ENCODE peak calls at places on chromosome 6, in nine cellular contexts. Z is IMR-90, D is neural progenitor cell, B is lower leg skin, E is mucosa of descending colon, S is heart right ventricle, H is hepatocyte, A is A549, Y is cardiac muscle cell. U is an unnamed sample.

GRCh38 chr6:82118150-82118562 is 129.4 kb downstream of the IBTK start:
- DNase-seq in Z (no peak), D (no peak), B (no peak), E (no peak), S (peak), H (no peak), A (no peak), Y (no peak), U (no peak)

GRCh38 chr6:168272379-168273011 is 47.1 kb downstream of the DACT2 start:
- DNase-seq in Z (no peak), D (peak), B (no peak), E (peak), S (no peak), H (peak), A (no peak), Y (peak), U (peak)

GRCh38 chr6:23175391-23175790 is 606.0 kb downstream of the HDGFL1 start:
- DNase-seq in Z (no peak), D (no peak), B (no peak), E (no peak), S (no peak), H (no peak), A (no peak), Y (no peak), U (no peak)

GRCh38 chr6:166989427-166990034 is 9.7 kb upstream of the CEP43 start:
- DNase-seq in Z (peak), D (peak), B (no peak), E (no peak), S (peak), H (peak), A (peak), Y (peak), U (no peak)

GRCh38 chr6:118372413-118372812 is 175.7 kb upstream of the PLN start:
- DNase-seq in Z (peak), D (no peak), B (peak), E (no peak), S (peak), H (no peak), A (no peak), Y (peak), U (no peak)

GRCh38 chr6:26020983-26021349 is 58.4 kb downstream of the TRIM38 start:
- DNase-seq in Z (peak), D (peak), B (peak), E (peak), S (peak), H (peak), A (peak), Y (peak), U (peak)

GRCh38 chr6:25142506-25142905 is 136.7 kb upstream of the CARMIL1 start:
- DNase-seq in Z (no peak), D (no peak), B (no peak), E (no peak), S (no peak), H (no peak), A (no peak), Y (no peak), U (no peak)

GRCh38 chr6:146879406-146880117 is 280.8 kb downstream of the ADGB start:
- DNase-seq in Z (no peak), D (no peak), B (no peak), E (no peak), S (no peak), H (no peak), A (no peak), Y (no peak), U (no peak)

GRCh38 chr6:168979254-168979653 is 274.4 kb downstream of the THBS2 start:
- DNase-seq in Z (no peak), D (no peak), B (no peak), E (no peak), S (no peak), H (no peak), A (no peak), Y (no peak), U (no peak)

GRCh38 chr6:107113460-107114212 is 1.7 kb downstream of the BEND3 start:
- DNase-seq in Z (no peak), D (no peak), B (peak), E (peak), S (no peak), H (peak), A (no peak), Y (no peak), U (no peak)

GRCh38 chr6:81938014-81938761 is 185.7 kb upstream of the TENT5A start:
- DNase-seq in Z (peak), D (no peak), B (no peak), E (no peak), S (no peak), H (peak), A (peak), Y (no peak), U (peak)

GRCh38 chr6:26233608-26234420 is 131.2 kb upstream of the BTN3A2 start:
- DNase-seq in Z (peak), D (peak), B (no peak), E (peak), S (peak), H (no peak), A (peak), Y (peak), U (peak)

DNA sequence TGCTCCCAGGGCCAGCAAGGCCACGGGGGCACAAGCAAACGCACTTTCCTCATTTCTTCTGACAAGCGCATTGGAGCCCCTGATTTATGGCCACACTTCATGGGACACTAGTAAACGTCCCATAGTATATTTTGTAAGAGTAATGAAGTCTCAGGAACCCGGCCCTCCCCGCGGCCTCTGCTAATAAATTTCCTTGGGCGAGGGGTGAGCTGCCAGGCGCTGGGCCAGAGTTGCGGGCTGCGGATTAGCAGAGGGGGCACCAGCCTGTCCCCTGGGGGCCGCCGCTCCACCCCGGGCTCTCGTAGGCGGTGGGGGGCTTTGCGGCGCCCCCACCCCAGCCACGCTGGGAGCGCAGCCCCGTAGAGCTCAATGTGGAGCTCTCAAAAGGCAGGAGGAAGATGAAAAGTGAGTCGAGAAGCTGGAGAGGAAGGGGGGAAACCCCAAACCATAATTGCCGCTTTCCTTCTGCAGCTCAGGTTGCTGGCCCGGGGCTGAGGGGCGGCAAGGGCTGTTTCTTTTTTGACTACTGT is 173.6 kb downstream of the CDC5L start:
- DNase-seq in Z (no peak), D (no peak), B (no peak), E (no peak), S (no peak), H (no peak), A (no peak), Y (no peak), U (no peak)
- H3K4me3 ChIP-seq in Z (no peak), D (no peak), B (no peak), E (no peak), S (no peak), H (no peak), A (no peak), Y (no peak), U (no peak)

GRCh38 chr6:1763411-1763810 is 153.7 kb downstream of the FOXC1 start:
- DNase-seq in Z (no peak), D (no peak), B (no peak), E (no peak), S (no peak), H (no peak), A (no peak), Y (no peak), U (no peak)
- H3K4me3 ChIP-seq in Z (no peak), D (no peak), B (no peak), E (no peak), S (no peak), H (no peak), A (no peak), Y (no peak), U (no peak)

GRCh38 chr6:88165087-88165876 is 865 bp downstream of the CNR1 start:
- DNase-seq in Z (no peak), D (no peak), B (no peak), E (no peak), S (no peak), H (peak), A (no peak), Y (no peak), U (no peak)
- H3K4me3 ChIP-seq in Z (peak), D (peak), B (peak), E (no peak), S (peak), H (peak), A (peak), Y (peak), U (peak)

GRCh38 chr6:148760568-148761531 is 14.0 kb downstream of the UST start:
- DNase-seq in Z (peak), D (peak), B (peak), E (peak), S (peak), H (peak), A (no peak), Y (peak), U (no peak)
- H3K4me3 ChIP-seq in Z (peak), D (no peak), B (no peak), E (no peak), S (peak), H (no peak), A (no peak), Y (no peak), U (no peak)